ENCODE peak calls at places on chromosome 9, in five cellular contexts. N is mucosa of gallbladder; D is activated naive CD8-positive, alpha-beta T cell treated with anti-CD3 and anti-CD28 coated beads, Interleukin-2, amount 50 U/mL, for 24 hours; M is NCI-H2081; T is caudate nucleus. S is an unnamed sample.

GRCh38 chr9:96482471-96482870 is 32.5 kb downstream of the HABP4 start:
- DNase-seq in T (no peak), D (no peak), M (no peak), N (no peak), S (no peak)

GRCh38 chr9:129613520-129614175 is 7.3 kb downstream of the C9orf50 start:
- DNase-seq in D (no peak), N (peak; percentile 71), M (peak; percentile 35), T (peak; percentile 78), S (no peak)

GRCh38 chr9:116149844-116150243 is 3.7 kb upstream of the PAPPA start:
- DNase-seq in D (no peak), T (no peak), N (no peak), M (peak; percentile 6), S (no peak)

GRCh38 chr9:6641073-6641455 is 4.5 kb downstream of the GLDC start:
- DNase-seq in M (no peak), T (no peak), D (no peak), N (no peak), S (no peak)

GRCh38 chr9:116345817-116346216 is 192.2 kb downstream of the PAPPA start:
- DNase-seq in M (no peak), D (no peak), N (peak; percentile 46), T (no peak), S (no peak)

GRCh38 chr9:83978992-83979811 is 813 bp downstream of the HNRNPK start:
- DNase-seq in D (peak; percentile 88), T (peak; percentile 69), N (peak; percentile 81), M (peak; percentile 87), S (peak; percentile 90)

GRCh38 chr9:32672478-32672877 is 37.0 kb upstream of the TAF1L start:
- DNase-seq in D (no peak), N (no peak), M (no peak), T (no peak), S (no peak)

GRCh38 chr9:109986423-109987055 is 206.5 kb downstream of the PALM2AKAP2 start:
- DNase-seq in T (no peak), D (no peak), M (no peak), N (no peak), S (no peak)

GRCh38 chr9:127838375-127839078 is 15.9 kb downstream of the ENG start:
- DNase-seq in T (no peak), M (no peak), D (no peak), N (no peak), S (no peak)

GRCh38 chr9:98791147-98792095 is 4.9 kb downstream of the ANKS6 start:
- DNase-seq in N (peak; percentile 90), T (peak; percentile 71), D (peak; percentile 76), M (peak; percentile 11), S (peak; percentile 76)

GRCh38 chr9:118510711-118511110 is 806.5 kb downstream of the TLR4 start:
- DNase-seq in M (no peak), D (no peak), T (no peak), N (no peak), S (no peak)

GRCh38 chr9:109013678-109014145 is 413 bp upstream of the CTNNAL1 start:
- DNase-seq in D (no peak), T (no peak), N (no peak), M (no peak), S (no peak)

GRCh38 chr9:36864491-36865410 is 169.3 kb downstream of the PAX5 start:
- DNase-seq in T (no peak), M (no peak), D (no peak), N (no peak), S (no peak)

GRCh38 chr9:18526686-18527085 is 52.7 kb downstream of the ADAMTSL1 start:
- DNase-seq in D (no peak), N (no peak), M (no peak), T (no peak), S (no peak)

GRCh38 chr9:16868706-16869105 is 1.8 kb downstream of the BNC2 start:
- DNase-seq in T (no peak), M (no peak), D (no peak), N (no peak), S (no peak)

GRCh38 chr9:88983865-88984542 is 7.3 kb upstream of the S1PR3 start:
- DNase-seq in N (no peak), M (no peak), T (no peak), D (no peak), S (no peak)

S was measured in stimulated activated naive CD8-positive, alpha-beta T cell treated with anti-CD3 and anti-CD28 coated beads, Interleukin-15, Interleukin-2, amounts not matched to agents 100 U/mL and 50 U/mL, for 24 hours.